ENCODE peak calls at places on chromosomes 12 and 14, in nine cellular contexts. One of them, this sample, is unnamed.

GRCh38 chr14:94110552-94111181 is at the start of gene IFI27:
- DNase-seq in mammary epithelial cell: no peak
- DNase-seq in stimulated activated naive CD8-positive, alpha-beta T cell treated with anti-CD3 and anti-CD28 coated beads, Interleukin-15, Interleukin-2, amounts not matched to agents 100 U/mL and 50 U/mL, for 24 hours: no peak
- DNase-seq in naive thymus-derived CD8-positive, alpha-beta T cell: no peak
- DNase-seq in effector CD8-positive, alpha-beta T cell: no peak
- DNase-seq in GOT3: no peak
- DNase-seq in RWPE1: peak
- DNase-seq in activated naive CD4-positive, alpha-beta T cell treated with Interleukin-2 at 50 U/mL for 16 hours: no peak
- DNase-seq in astrocyte of the cerebellum: no peak
- DNase-seq in this sample: no peak

GRCh38 chr14:41668346-41668745 is 61.7 kb downstream of the LRFN5 start:
- DNase-seq in astrocyte of the cerebellum: peak
- DNase-seq in RWPE1: no peak
- DNase-seq in activated naive CD4-positive, alpha-beta T cell treated with Interleukin-2 at 50 U/mL for 16 hours: no peak
- DNase-seq in GOT3: no peak
- DNase-seq in mammary epithelial cell: no peak
- DNase-seq in effector CD8-positive, alpha-beta T cell: no peak
- DNase-seq in naive thymus-derived CD8-positive, alpha-beta T cell: no peak
- DNase-seq in stimulated activated naive CD8-positive, alpha-beta T cell treated with anti-CD3 and anti-CD28 coated beads, Interleukin-15, Interleukin-2, amounts not matched to agents 100 U/mL and 50 U/mL, for 24 hours: no peak
- DNase-seq in this sample: no peak

GRCh38 chr12:130560321-130560720 is 155.8 kb downstream of the RIMBP2 start:
- DNase-seq in activated naive CD4-positive, alpha-beta T cell treated with Interleukin-2 at 50 U/mL for 16 hours: no peak
- DNase-seq in effector CD8-positive, alpha-beta T cell: no peak
- DNase-seq in stimulated activated naive CD8-positive, alpha-beta T cell treated with anti-CD3 and anti-CD28 coated beads, Interleukin-15, Interleukin-2, amounts not matched to agents 100 U/mL and 50 U/mL, for 24 hours: no peak
- DNase-seq in astrocyte of the cerebellum: no peak
- DNase-seq in mammary epithelial cell: no peak
- DNase-seq in naive thymus-derived CD8-positive, alpha-beta T cell: no peak
- DNase-seq in GOT3: no peak
- DNase-seq in RWPE1: no peak
- DNase-seq in this sample: no peak

GRCh38 chr12:16329594-16329993 is 17.9 kb upstream of the MGST1 start:
- DNase-seq in effector CD8-positive, alpha-beta T cell: no peak
- DNase-seq in mammary epithelial cell: no peak
- DNase-seq in RWPE1: peak
- DNase-seq in activated naive CD4-positive, alpha-beta T cell treated with Interleukin-2 at 50 U/mL for 16 hours: no peak
- DNase-seq in naive thymus-derived CD8-positive, alpha-beta T cell: no peak
- DNase-seq in astrocyte of the cerebellum: no peak
- DNase-seq in stimulated activated naive CD8-positive, alpha-beta T cell treated with anti-CD3 and anti-CD28 coated beads, Interleukin-15, Interleukin-2, amounts not matched to agents 100 U/mL and 50 U/mL, for 24 hours: no peak
- DNase-seq in GOT3: no peak
- DNase-seq in this sample: no peak

GRCh38 chr12:48356041-48356768 is 5.5 kb upstream of the ZNF641 start:
- DNase-seq in RWPE1: peak
- DNase-seq in effector CD8-positive, alpha-beta T cell: no peak
- DNase-seq in stimulated activated naive CD8-positive, alpha-beta T cell treated with anti-CD3 and anti-CD28 coated beads, Interleukin-15, Interleukin-2, amounts not matched to agents 100 U/mL and 50 U/mL, for 24 hours: no peak
- DNase-seq in astrocyte of the cerebellum: no peak
- DNase-seq in GOT3: no peak
- DNase-seq in mammary epithelial cell: peak
- DNase-seq in activated naive CD4-positive, alpha-beta T cell treated with Interleukin-2 at 50 U/mL for 16 hours: no peak
- DNase-seq in naive thymus-derived CD8-positive, alpha-beta T cell: no peak
- DNase-seq in this sample: no peak

GRCh38 chr12:49507139-49507538 is 31.7 kb upstream of the KCNH3 start:
- DNase-seq in effector CD8-positive, alpha-beta T cell: no peak
- DNase-seq in mammary epithelial cell: peak
- DNase-seq in naive thymus-derived CD8-positive, alpha-beta T cell: no peak
- DNase-seq in activated naive CD4-positive, alpha-beta T cell treated with Interleukin-2 at 50 U/mL for 16 hours: no peak
- DNase-seq in RWPE1: peak
- DNase-seq in astrocyte of the cerebellum: peak
- DNase-seq in GOT3: no peak
- DNase-seq in stimulated activated naive CD8-positive, alpha-beta T cell treated with anti-CD3 and anti-CD28 coated beads, Interleukin-15, Interleukin-2, amounts not matched to agents 100 U/mL and 50 U/mL, for 24 hours: no peak
- DNase-seq in this sample: peak

GRCh38 chr12:56866493-56866892 is 67.7 kb downstream of the SDR9C7 start:
- DNase-seq in naive thymus-derived CD8-positive, alpha-beta T cell: no peak
- DNase-seq in effector CD8-positive, alpha-beta T cell: no peak
- DNase-seq in mammary epithelial cell: no peak
- DNase-seq in stimulated activated naive CD8-positive, alpha-beta T cell treated with anti-CD3 and anti-CD28 coated beads, Interleukin-15, Interleukin-2, amounts not matched to agents 100 U/mL and 50 U/mL, for 24 hours: no peak
- DNase-seq in RWPE1: no peak
- DNase-seq in GOT3: no peak
- DNase-seq in astrocyte of the cerebellum: no peak
- DNase-seq in activated naive CD4-positive, alpha-beta T cell treated with Interleukin-2 at 50 U/mL for 16 hours: no peak
- DNase-seq in this sample: no peak

GRCh38 chr12:13707829-13708228 is 273.6 kb downstream of the GRIN2B start:
- DNase-seq in mammary epithelial cell: no peak
- DNase-seq in naive thymus-derived CD8-positive, alpha-beta T cell: no peak
- DNase-seq in activated naive CD4-positive, alpha-beta T cell treated with Interleukin-2 at 50 U/mL for 16 hours: no peak
- DNase-seq in stimulated activated naive CD8-positive, alpha-beta T cell treated with anti-CD3 and anti-CD28 coated beads, Interleukin-15, Interleukin-2, amounts not matched to agents 100 U/mL and 50 U/mL, for 24 hours: no peak
- DNase-seq in GOT3: no peak
- DNase-seq in RWPE1: no peak
- DNase-seq in effector CD8-positive, alpha-beta T cell: no peak
- DNase-seq in astrocyte of the cerebellum: no peak
- DNase-seq in this sample: no peak

This sample was measured in retinal pigment epithelial cell.